ENCODE peak calls at places on chromosomes 12 and 14, in six cellular contexts. Q, J, W, P, A and X are unnamed samples.
A peak's percentile ranks its signal among the peaks of the same experiment; 100 is the strongest.

GRCh38 chr14:30547388-30548048 is 11.4 kb upstream of the G2E3 start:
- DNase-seq in A (no peak), P (no peak), Q (no peak), J (no peak), W (no peak), X (peak; percentile 62)

GRCh38 chr14:29668201-29668600 is 259.4 kb downstream of the PRKD1 start:
- DNase-seq in P (no peak), Q (no peak), A (no peak), W (no peak), J (no peak), X (no peak)

GRCh38 chr12:79307340-79307739 is 383.4 kb downstream of the PAWR start:
- DNase-seq in W (no peak), J (no peak), Q (no peak), P (no peak), A (no peak), X (no peak)

GRCh38 chr12:38488866-38489265 is 172.3 kb downstream of the ALG10B start:
- DNase-seq in A (no peak), J (no peak), P (no peak), W (no peak), Q (no peak), X (no peak)

GRCh38 chr14:72892103-72892878 is 1.6 kb downstream of the DPF3 start:
- DNase-seq in Q (no peak), J (peak; percentile 4), P (no peak), A (no peak), W (no peak), X (no peak)

GRCh38 chr12:48447755-48448154 is 24.6 kb upstream of the ANP32D start:
- DNase-seq in P (no peak), Q (no peak), A (no peak), W (no peak), J (no peak), X (no peak)

GRCh38 chr14:68628605-68629310 is 164.1 kb downstream of the ZFP36L1 start:
- DNase-seq in Q (peak; percentile 72), P (no peak), A (no peak), W (no peak), J (peak; percentile 12), X (no peak)

GRCh38 chr12:104249898-104250297 is 34.3 kb downstream of the TXNRD1 start:
- DNase-seq in W (no peak), Q (no peak), P (no peak), A (no peak), J (no peak), X (no peak)

GRCh38 chr14:94380225-94381148 is 7.9 kb downstream of the SERPINA1 start:
- DNase-seq in J (no peak), A (no peak), W (no peak), Q (no peak), P (no peak), X (no peak)

GRCh38 chr12:52615208-52615868 is 3.0 kb downstream of the KRT73 start:
- DNase-seq in Q (no peak), A (no peak), W (no peak), J (no peak), P (no peak), X (no peak)

GRCh38 chr14:36952702-36953101 is 219.7 kb downstream of the SLC25A21 start:
- DNase-seq in J (no peak), P (no peak), W (no peak), A (no peak), Q (no peak), X (no peak)

GRCh38 chr12:95336387-95337067 is 118.9 kb downstream of the VEZT start:
- DNase-seq in P (peak; percentile 75), J (no peak), W (no peak), Q (peak; percentile 66), A (peak; percentile 79), X (peak; percentile 68)

GRCh38 chr12:53694746-53695145 is 18.9 kb upstream of the ATP5MC2 start:
- DNase-seq in P (no peak), Q (no peak), W (no peak), J (no peak), A (no peak), X (no peak)

GRCh38 chr14:103724116-103724515 is 8.5 kb downstream of the ZFYVE21 start:
- DNase-seq in J (no peak), Q (no peak), W (no peak), A (peak; percentile 77), P (no peak), X (no peak)

GRCh38 chr12:71581206-71581605 is 82.4 kb downstream of the ZFC3H1 start:
- DNase-seq in Q (no peak), J (no peak), P (no peak), W (no peak), A (no peak), X (no peak)

GRCh38 chr12:62841841-62842240 is 93.1 kb downstream of the PPM1H start:
- DNase-seq in Q (no peak), P (no peak), J (no peak), A (no peak), W (no peak), X (no peak)

GRCh38 chr14:30035361-30035760 is 107.7 kb upstream of the PRKD1 start:
- DNase-seq in P (no peak), Q (no peak), W (no peak), J (no peak), A (no peak), X (no peak)

GRCh38 chr12:65169311-65170244 is at the start of gene LEMD3:
- DNase-seq in J (peak; percentile 91), Q (peak; percentile 98), A (peak; percentile 94), P (peak; percentile 89), W (peak; percentile 99), X (peak; percentile 99)

GRCh38 chr14:72745546-72745945 is 148.4 kb downstream of the DPF3 start:
- DNase-seq in J (no peak), P (no peak), Q (no peak), W (no peak), A (no peak), X (no peak)

GRCh38 chr14:52080171-52080800 is 11.4 kb upstream of the NID2 start:
- DNase-seq in Q (no peak), P (no peak), A (no peak), J (no peak), W (no peak), X (no peak)

GRCh38 chr12:128843538-128843937 is 9.7 kb upstream of the GLT1D1 start:
- DNase-seq in J (no peak), A (no peak), W (no peak), P (no peak), Q (no peak), X (no peak)

GRCh38 chr12:11765421-11765816 is 115.9 kb downstream of the ETV6 start:
- DNase-seq in A (no peak), W (no peak), J (no peak), P (no peak), Q (no peak), X (no peak)

GRCh38 chr12:17344649-17345048 is 738.7 kb upstream of the LMO3 start:
- DNase-seq in Q (no peak), A (no peak), P (no peak), J (no peak), W (no peak), X (no peak)

GRCh38 chr12:107536613-107537012 is 149.0 kb upstream of the PWP1 start:
- DNase-seq in P (no peak), W (no peak), A (no peak), Q (no peak), J (no peak), X (no peak)

GRCh38 chr14:73227812-73228781 is 9.2 kb upstream of the PAPLN start:
- DNase-seq in P (peak; percentile 48), Q (peak; percentile 40), A (peak; percentile 77), W (no peak), J (no peak), X (no peak)

DNA sequence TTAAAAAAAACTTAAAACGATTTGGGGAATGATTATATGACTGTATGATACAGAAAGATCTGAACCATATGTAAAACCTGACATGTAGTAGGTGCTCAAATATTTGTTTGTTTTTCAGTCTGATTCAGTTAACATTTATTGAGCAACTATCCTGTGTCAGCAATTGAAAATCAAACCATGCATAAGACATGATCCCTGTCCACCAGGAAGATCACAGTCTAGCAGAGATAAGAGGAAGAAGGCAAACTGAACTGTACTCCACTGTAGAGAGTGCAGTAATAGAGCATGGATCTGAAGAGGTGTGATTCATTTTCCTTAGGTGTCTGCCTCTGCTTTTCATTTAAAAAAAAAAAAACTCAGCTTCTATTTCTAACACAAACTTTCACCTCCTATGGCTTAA is 7.9 kb upstream of the AK7 start:
- DNase-seq in J (no peak), W (no peak), P (no peak), Q (no peak), A (no peak), X (no peak)
- H3K36me3 ChIP-seq in J (peaks cover 21% of the 10 kb centered on the region), W (peaks cover 25% of the 10 kb centered on the region), P (no peaks in the 10 kb centered on the region), Q (peaks cover 36% of the 10 kb centered on the region), A (no peaks in the 10 kb centered on the region), X (peaks cover 46% of the 10 kb centered on the region)

DNA sequence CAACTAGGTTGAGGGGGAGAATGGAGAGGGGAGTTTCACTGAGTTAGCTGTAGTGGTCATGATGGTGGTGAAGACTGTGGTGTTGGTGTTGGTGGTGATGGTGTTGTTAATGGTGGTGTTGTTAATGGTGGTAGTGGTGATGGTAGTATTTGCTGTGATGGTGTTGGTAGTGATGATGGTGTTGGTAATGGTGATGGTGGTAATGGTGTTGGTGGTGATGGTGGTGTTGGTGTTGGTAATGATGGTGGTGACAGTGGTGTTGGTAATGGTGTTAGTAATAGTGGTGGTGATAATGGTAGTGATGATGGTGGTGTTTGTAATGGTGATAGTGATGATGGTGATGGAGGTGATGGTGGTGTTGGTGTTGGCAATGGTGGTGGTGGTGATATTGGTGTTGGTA is 9.1 kb downstream of the C1R start:
- DNase-seq in J (no peak), A (no peak), W (no peak), P (no peak), Q (no peak), X (no peak)
- H3K36me3 ChIP-seq in J (no peaks in the 10 kb centered on the region), A (no peaks in the 10 kb centered on the region), W (peaks cover 5% of the 10 kb centered on the region), P (no peaks in the 10 kb centered on the region), Q (peaks cover 38% of the 10 kb centered on the region), X (peaks cover 60% of the 10 kb centered on the region)

GRCh38 chr12:113315358-113315757 is 19.6 kb downstream of the SLC8B1 start:
- DNase-seq in J (no peak), A (no peak), P (no peak), Q (no peak), W (no peak), X (no peak)

GRCh38 chr12:113314121-113314529 is 20.8 kb downstream of the SLC8B1 start:
- DNase-seq in Q (no peak), W (no peak), P (no peak), A (no peak), J (no peak), X (peak; percentile 5)

GRCh38 chr12:113317122-113317521 is 17.8 kb downstream of the SLC8B1 start:
- DNase-seq in A (no peak), Q (no peak), P (no peak), W (no peak), J (no peak), X (no peak)

GRCh38 chr12:113318046-113318656 is 16.8 kb downstream of the SLC8B1 start:
- DNase-seq in P (no peak), J (no peak), W (no peak), A (no peak), Q (no peak), X (no peak)

DNA sequence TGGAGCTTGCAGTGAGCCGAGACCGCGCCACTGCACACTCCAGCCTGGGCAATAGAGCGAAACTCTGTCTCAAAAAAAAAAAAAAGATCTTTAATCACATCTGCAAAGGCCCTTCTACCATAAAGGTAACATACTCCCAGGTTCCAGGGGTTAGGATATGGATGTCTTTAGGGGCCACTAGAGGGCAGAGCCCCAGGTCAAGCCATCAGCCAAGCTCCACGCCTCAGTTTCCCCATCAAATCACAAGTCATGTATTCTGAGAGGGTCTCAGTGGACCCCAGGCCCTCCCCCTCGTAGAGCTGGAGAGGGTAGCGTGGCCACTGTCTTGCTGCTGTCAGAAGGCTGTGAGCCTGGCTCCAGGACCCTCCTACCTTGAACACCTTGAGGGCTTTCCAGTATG is 18.8 kb downstream of the SLC8B1 start:
- DNase-seq in A (no peak), W (no peak), P (no peak), Q (no peak), J (no peak), X (no peak)
- H3K36me3 ChIP-seq in A (no peaks in the 10 kb centered on the region), W (peaks cover 98% of the 10 kb centered on the region), P (no peaks in the 10 kb centered on the region), Q (peaks cover 96% of the 10 kb centered on the region), J (peaks cover 68% of the 10 kb centered on the region), X (peaks cover 100% of the 10 kb centered on the region)

GRCh38 chr12:119712721-119713120 is 44.8 kb downstream of the PRKAB1 start:
- DNase-seq in A (no peak), W (no peak), Q (no peak), J (no peak), P (no peak), X (no peak)
- H3K36me3 ChIP-seq in A (no peaks in the 10 kb centered on the region), W (peaks cover 16% of the 10 kb centered on the region), Q (peaks cover 7% of the 10 kb centered on the region), J (no peaks in the 10 kb centered on the region), P (no peaks in the 10 kb centered on the region), X (peaks cover 26% of the 10 kb centered on the region)